ENCODE peak calls at places on chromosomes 3 and 15, in nine cellular contexts. K is HS-5; D is NCI-H1417; C is stimulated activated CD4-positive, alpha-beta T cell treated with anti-CD3 and anti-CD28 coated beads, Interleukin-4, amount 100 ng/mL, for 1 hour; F is right lobe of liver; R is NCI-H69; H is choroid plexus epithelial cell; X is anterior cingulate cortex; O is stimulated activated CD8-positive, alpha-beta memory T cell treated with anti-CD3 and anti-CD28 coated beads, Interleukin-15, amount 100 ng/mL, for 1 hour. T is an unnamed sample.

GRCh38 chr3:104947946-104948345 is 418.8 kb upstream of the ALCAM start:
- DNase-seq in K (no peak), D (no peak), C (no peak), F (no peak), R (no peak), H (peak), X (no peak), O (no peak), T (no peak)

GRCh38 chr3:107548601-107549000 is 25.8 kb downstream of the BBX start:
- DNase-seq in K (no peak), D (no peak), C (no peak), F (no peak), R (no peak), H (no peak), X (no peak), O (no peak), T (no peak)

GRCh38 chr3:74661672-74662071 is 47.2 kb upstream of the CNTN3 start:
- DNase-seq in K (no peak), D (no peak), C (no peak), F (no peak), R (no peak), H (peak), X (no peak), O (no peak), T (no peak)

GRCh38 chr3:182717216-182717615 is 76.1 kb upstream of the ATP11B start:
- DNase-seq in K (no peak), D (no peak), C (no peak), F (no peak), R (no peak), H (no peak), X (no peak), O (no peak), T (no peak)

GRCh38 chr15:34650177-34650576 is 66.7 kb upstream of the GOLGA8B start:
- DNase-seq in K (peak), D (no peak), C (no peak), F (no peak), R (no peak), H (peak), X (no peak), O (no peak), T (no peak)

GRCh38 chr3:71135373-71136088 is 448.0 kb downstream of the FOXP1 start:
- DNase-seq in K (no peak), D (no peak), C (no peak), F (no peak), R (no peak), H (peak), X (no peak), O (no peak), T (peak)

GRCh38 chr3:114205541-114205940 is 26.7 kb upstream of the DRD3 start:
- DNase-seq in K (no peak), D (no peak), C (no peak), F (no peak), R (no peak), H (no peak), X (no peak), O (no peak), T (no peak)

GRCh38 chr3:72261566-72262564 is 476.9 kb upstream of the PROK2 start:
- DNase-seq in K (no peak), D (no peak), C (no peak), F (no peak), R (peak), H (no peak), X (no peak), O (no peak), T (no peak)

GRCh38 chr15:73994912-73995622 is 551 bp downstream of the PML start:
- DNase-seq in K (no peak), D (no peak), C (no peak), F (peak), R (peak), H (no peak), X (no peak), O (no peak), T (peak)